ENCODE peak calls at places on chromosomes 5 and 9, in eight cellular contexts. S is posterior cingulate gyrus, U is T-helper 9 cell, A is C1 segment of cervical spinal cord, X is HFF-Myc, M is stromal cell of bone marrow, E is HS-27A, T is pulmonary artery endothelial cell. C is an unnamed sample.

GRCh38 chr5:85646036-85646435 is 971.7 kb upstream of the COX7C start:
- DNase-seq in X (no peak), A (no peak), U (no peak), S (no peak), M (no peak), E (no peak), T (no peak), C (no peak)

GRCh38 chr5:61319388-61320146 is 12.5 kb upstream of the ZSWIM6 start:
- DNase-seq in A (no peak), S (no peak), U (no peak), X (no peak), M (no peak), E (no peak), T (no peak), C (no peak)

GRCh38 chr9:131432050-131432449 is 38.2 kb downstream of the PRRC2B start:
- DNase-seq in S (no peak), T (no peak), A (no peak), U (no peak), E (no peak), X (no peak), M (no peak), C (no peak)

GRCh38 chr5:37532976-37533740 is 154.0 kb downstream of the WDR70 start:
- DNase-seq in T (no peak), E (peak; percentile 96), S (no peak), U (no peak), M (no peak), X (no peak), A (no peak), C (no peak)

GRCh38 chr5:121174351-121174750 is 677.3 kb upstream of the FTMT start:
- DNase-seq in U (no peak), A (no peak), M (no peak), T (no peak), S (no peak), X (no peak), E (no peak), C (no peak)

GRCh38 chr5:73938280-73938937 is 312.4 kb downstream of the ARHGEF28 start:
- DNase-seq in T (peak; percentile 24), U (no peak), E (peak; percentile 76), X (peak; percentile 70), S (no peak), A (no peak), M (peak; percentile 91), C (no peak)

GRCh38 chr9:18759836-18760235 is 273.2 kb downstream of the SAXO1 start:
- DNase-seq in U (no peak), A (no peak), X (no peak), M (no peak), T (no peak), S (no peak), E (no peak), C (no peak)

GRCh38 chr9:93143830-93144530 is 9.9 kb upstream of the NINJ1 start:
- DNase-seq in S (peak; percentile 84), M (no peak), E (no peak), X (no peak), A (peak; percentile 89), U (peak; percentile 62), T (no peak), C (peak; percentile 86)

GRCh38 chr5:96253140-96253539 is 179.9 kb downstream of the PCSK1 start:
- DNase-seq in U (no peak), S (no peak), E (no peak), M (no peak), A (no peak), T (no peak), X (no peak), C (no peak)

GRCh38 chr5:98940586-98940985 is 11.8 kb upstream of the CHD1 start:
- DNase-seq in A (peak; percentile 3), M (peak; percentile 25), S (no peak), X (no peak), T (no peak), E (no peak), U (no peak), C (no peak)

GRCh38 chr9:82133973-82134372 is 145.4 kb downstream of the SPATA31D1 start:
- DNase-seq in U (no peak), M (no peak), T (no peak), A (no peak), X (no peak), S (no peak), E (no peak), C (no peak)

GRCh38 chr9:121612511-121612998 is 38.9 kb upstream of the DAB2IP start:
- DNase-seq in E (no peak), X (no peak), A (peak; percentile 49), T (no peak), M (no peak), S (no peak), U (no peak), C (no peak)

GRCh38 chr9:2559212-2560152 is 62.1 kb upstream of the VLDLR start:
- DNase-seq in T (no peak), A (no peak), X (peak; percentile 88), M (peak; percentile 88), U (no peak), S (peak; percentile 48), E (peak; percentile 75), C (no peak)

GRCh38 chr9:109852561-109852960 is 72.6 kb downstream of the PALM2AKAP2 start:
- DNase-seq in U (no peak), A (no peak), S (no peak), M (no peak), X (no peak), T (no peak), E (no peak), C (no peak)

GRCh38 chr5:140205216-140205615 is 30.2 kb downstream of the CYSTM1 start:
- DNase-seq in U (no peak), S (no peak), M (no peak), T (peak; percentile 41), E (no peak), X (no peak), A (no peak), C (no peak)

GRCh38 chr5:90530736-90531487 is 1.5 kb upstream of the LYSMD3 start:
- DNase-seq in X (no peak), S (no peak), M (no peak), E (no peak), A (no peak), T (no peak), U (no peak), C (no peak)

GRCh38 chr5:31911291-31912265 is 262.5 kb downstream of the GOLPH3 start:
- DNase-seq in U (no peak), M (no peak), S (peak; percentile 73), X (no peak), A (peak; percentile 66), T (no peak), E (no peak), C (no peak)

GRCh38 chr9:36140086-36141084 is 3.9 kb downstream of the GLIPR2 start:
- DNase-seq in U (no peak), T (no peak), X (no peak), E (no peak), A (no peak), M (no peak), S (no peak), C (peak; percentile 84)

GRCh38 chr9:71911061-71911907 is at the start of the genes ABHD17B and C9orf85:
- DNase-seq in S (peak; percentile 100), E (peak; percentile 91), U (peak; percentile 92), M (peak; percentile 99), T (peak; percentile 97), A (peak; percentile 100), X (peak; percentile 97), C (peak; percentile 98)

GRCh38 chr5:81762401-81762800 is 11.5 kb upstream of the SSBP2 start:
- DNase-seq in M (no peak), E (no peak), T (no peak), A (no peak), U (no peak), X (no peak), S (no peak), C (no peak)

GRCh38 chr5:170603578-170604565 is 100.1 kb downstream of the KCNIP1 start:
- DNase-seq in A (peak; percentile 20), M (no peak), E (no peak), X (no peak), S (peak; percentile 45), T (no peak), U (peak; percentile 4), C (peak; percentile 60)

GRCh38 chr5:120228262-120229031 is 235.7 kb upstream of the PRR16 start:
- DNase-seq in X (no peak), T (no peak), S (no peak), M (no peak), E (no peak), A (no peak), U (no peak), C (no peak)

GRCh38 chr5:6158974-6159863 is 219.1 kb downstream of the MED10 start:
- DNase-seq in A (no peak), U (no peak), T (no peak), E (peak; percentile 15), M (peak; percentile 89), X (no peak), S (no peak), C (no peak)

GRCh38 chr5:53381-54174 is 38.4 kb upstream of the PLEKHG4B start:
- DNase-seq in T (no peak), U (no peak), S (no peak), E (no peak), X (no peak), A (no peak), M (no peak), C (no peak)

GRCh38 chr9:4298255-4299005 is 1.4 kb downstream of the GLIS3 start:
- DNase-seq in S (no peak), A (peak; percentile 69), E (no peak), U (no peak), T (no peak), X (no peak), M (no peak), C (no peak)

GRCh38 chr9:35776018-35776417 is 15.4 kb upstream of the NPR2 start:
- DNase-seq in X (no peak), A (no peak), T (no peak), M (no peak), U (no peak), S (no peak), E (no peak), C (no peak)

GRCh38 chr9:89576404-89576824 is 28.4 kb upstream of the GADD45G start:
- DNase-seq in A (no peak), S (no peak), U (no peak), X (no peak), T (no peak), E (no peak), M (peak; percentile 13), C (peak; percentile 25)

GRCh38 chr5:368162-369084 is 46.9 kb downstream of the AHRR start:
- DNase-seq in T (no peak), A (no peak), E (peak; percentile 83), M (peak; percentile 70), U (no peak), S (no peak), X (peak; percentile 59), C (no peak)

GRCh38 chr9:92324889-92325268 is 271 bp downstream of the NOL8 start:
- DNase-seq in A (no peak), S (peak; percentile 43), X (no peak), E (no peak), U (no peak), T (no peak), M (no peak), C (no peak)

GRCh38 chr5:78779771-78780616 is 131.4 kb upstream of the LHFPL2 start:
- DNase-seq in X (peak; percentile 68), E (no peak), M (peak; percentile 77), U (no peak), A (no peak), S (no peak), T (no peak), C (no peak)

GRCh38 chr5:54807421-54807820 is 178.0 kb downstream of the ESM1 start:
- DNase-seq in T (peak; percentile 78), U (no peak), S (no peak), E (peak; percentile 12), A (no peak), M (no peak), X (no peak), C (no peak)

GRCh38 chr5:113038714-113039113 is 62.1 kb downstream of the DCP2 start:
- DNase-seq in M (peak; percentile 41), T (peak; percentile 54), S (no peak), E (no peak), X (no peak), A (peak; percentile 35), U (no peak), C (no peak)

GRCh38 chr9:133534346-133535284 is at the start of gene ADAMTSL2:
- DNase-seq in E (no peak), S (peak; percentile 67), M (peak; percentile 17), A (peak; percentile 59), X (no peak), U (no peak), T (no peak), C (peak; percentile 69)

GRCh38 chr9:95552814-95553546 is 36.2 kb upstream of the PTCH1 start:
- DNase-seq in S (no peak), U (no peak), X (no peak), E (no peak), A (no peak), T (no peak), M (no peak), C (no peak)

C was measured in DND-41.